ENCODE peak calls at places on chromosomes 13 and 19, in four cellular contexts. D, B, Z and L are unnamed samples.

GRCh38 chr13:109602356-109602755 is 184.0 kb downstream of the IRS2 start:
- DNase-seq in D (no peak), Z (no peak), B (no peak), L (no peak)

GRCh38 chr13:39910041-39910440 is 254.6 kb downstream of the COG6 start:
- DNase-seq in B (no peak), Z (no peak), D (no peak), L (no peak)

GRCh38 chr19:7544626-7545025 is 9.1 kb downstream of the PNPLA6 start:
- DNase-seq in Z (no peak), D (peak; percentile 51), B (no peak), L (no peak)

GRCh38 chr13:105144020-105144419 is 1391.4 kb downstream of the EFNB2 start:
- DNase-seq in Z (no peak), B (no peak), D (no peak), L (no peak)

GRCh38 chr13:39417131-39417530 is 185.9 kb downstream of the LHFPL6 start:
- DNase-seq in D (peak; percentile 44), Z (no peak), B (peak; percentile 38), L (peak; percentile 40)

GRCh38 chr13:53343345-53343744 is 314.7 kb downstream of the OLFM4 start:
- DNase-seq in D (peak; percentile 14), B (no peak), Z (peak; percentile 75), L (no peak)

GRCh38 chr19:32040246-32040645 is 305.2 kb upstream of the ZNF507 start:
- DNase-seq in B (no peak), D (no peak), Z (no peak), L (no peak)

GRCh38 chr19:55492362-55492944 is 4.2 kb downstream of the SSC5D start:
- DNase-seq in Z (peak; percentile 24), D (no peak), B (no peak), L (peak; percentile 58)

GRCh38 chr13:42652642-42653415 is 78.9 kb downstream of the TNFSF11 start:
- DNase-seq in D (no peak), B (no peak), Z (no peak), L (no peak)